ENCODE peak calls at places on chromosomes 12 and 14, in ten cellular contexts. L, A, S, V, T, D, X, R, I and C are unnamed samples.

GRCh38 chr14:88289214-88289613 is 33.9 kb downstream of the KCNK10 start:
- DNase-seq in L (no peak), A (no peak), S (no peak), V (no peak), T (no peak), D (no peak), X (no peak), R (no peak), I (no peak), C (no peak)

GRCh38 chr12:59389968-59390576 is 205.8 kb upstream of the SLC16A7 start:
- DNase-seq in L (no peak), A (peak), S (no peak), V (no peak), T (peak), D (no peak), X (no peak), R (no peak), I (no peak), C (no peak)

GRCh38 chr12:76883826-76884225 is 5.0 kb upstream of the CSRP2 start:
- DNase-seq in L (peak), A (no peak), S (peak), V (no peak), T (no peak), D (no peak), X (no peak), R (no peak), I (peak), C (no peak)

GRCh38 chr14:80117876-80118275 is 93.4 kb downstream of the DIO2 start:
- DNase-seq in L (no peak), A (no peak), S (no peak), V (no peak), T (no peak), D (no peak), X (no peak), R (no peak), I (no peak), C (no peak)

GRCh38 chr12:54018608-54018984 is 9.6 kb upstream of the HOXC6 start:
- DNase-seq in L (no peak), A (peak), S (no peak), V (no peak), T (no peak), D (no peak), X (no peak), R (no peak), I (no peak), C (no peak)

GRCh38 chr12:81888341-81888740 is 129.2 kb upstream of the PPFIA2 start:
- DNase-seq in L (no peak), A (no peak), S (no peak), V (no peak), T (no peak), D (no peak), X (no peak), R (no peak), I (peak), C (no peak)

GRCh38 chr14:94994245-94994644 is 163.1 kb downstream of the DICER1 start:
- DNase-seq in L (no peak), A (no peak), S (no peak), V (no peak), T (no peak), D (no peak), X (no peak), R (no peak), I (no peak), C (no peak)

GRCh38 chr14:104657563-104658324 is 31.7 kb upstream of the INF2 start:
- DNase-seq in L (no peak), A (no peak), S (no peak), V (no peak), T (no peak), D (no peak), X (no peak), R (no peak), I (no peak), C (no peak)

GRCh38 chr14:104715871-104716270 is 8.2 kb upstream of the ADSS1 start:
- DNase-seq in L (no peak), A (no peak), S (no peak), V (no peak), T (no peak), D (no peak), X (no peak), R (no peak), I (no peak), C (no peak)

GRCh38 chr12:41700940-41701339 is 443.7 kb downstream of the GXYLT1 start:
- DNase-seq in L (no peak), A (no peak), S (no peak), V (no peak), T (no peak), D (no peak), X (no peak), R (no peak), I (no peak), C (no peak)

GRCh38 chr14:79044894-79045624 is 874.9 kb downstream of the NRXN3 start:
- DNase-seq in L (peak), A (no peak), S (peak), V (no peak), T (no peak), D (peak), X (peak), R (no peak), I (peak), C (no peak)

GRCh38 chr14:100523536-100524025 is 63.6 kb downstream of the BEGAIN start:
- DNase-seq in L (no peak), A (peak), S (no peak), V (no peak), T (peak), D (no peak), X (peak), R (no peak), I (no peak), C (peak)

GRCh38 chr12:78878447-78878846 is 13.9 kb downstream of the SYT1 start:
- DNase-seq in L (no peak), A (no peak), S (no peak), V (no peak), T (no peak), D (peak), X (no peak), R (no peak), I (no peak), C (no peak)

GRCh38 chr12:40959041-40959440 is 229.1 kb upstream of the PDZRN4 start:
- DNase-seq in L (no peak), A (no peak), S (no peak), V (no peak), T (no peak), D (no peak), X (no peak), R (no peak), I (peak), C (no peak)

GRCh38 chr12:7758346-7758745 is 6.7 kb upstream of the NANOGNB start:
- DNase-seq in L (no peak), A (no peak), S (no peak), V (no peak), T (no peak), D (no peak), X (peak), R (no peak), I (no peak), C (no peak)

GRCh38 chr14:79356040-79356439 is 855.3 kb downstream of the DIO2 start:
- DNase-seq in L (no peak), A (no peak), S (peak), V (no peak), T (no peak), D (no peak), X (no peak), R (no peak), I (peak), C (no peak)

GRCh38 chr12:59649203-59649602 is 53.4 kb downstream of the SLC16A7 start:
- DNase-seq in L (no peak), A (no peak), S (no peak), V (no peak), T (no peak), D (no peak), X (no peak), R (no peak), I (no peak), C (no peak)

GRCh38 chr12:118467576-118467975 is 91.2 kb downstream of the SUDS3 start:
- DNase-seq in L (peak), A (no peak), S (no peak), V (no peak), T (no peak), D (no peak), X (no peak), R (no peak), I (no peak), C (no peak)

GRCh38 chr12:63895841-63896240 is 51.3 kb downstream of the SRGAP1 start:
- DNase-seq in L (no peak), A (no peak), S (no peak), V (no peak), T (no peak), D (no peak), X (no peak), R (no peak), I (no peak), C (no peak)

GRCh38 chr12:46470039-46470627 is 97.6 kb upstream of the SLC38A2 start:
- DNase-seq in L (no peak), A (no peak), S (no peak), V (no peak), T (no peak), D (no peak), X (no peak), R (no peak), I (no peak), C (peak)

GRCh38 chr14:105424861-105425260 is 5.2 kb downstream of the MTA1 start:
- DNase-seq in L (no peak), A (peak), S (no peak), V (no peak), T (no peak), D (no peak), X (no peak), R (no peak), I (no peak), C (no peak)

GRCh38 chr12:108048686-108049085 is 80.4 kb upstream of the WSCD2 start:
- DNase-seq in L (no peak), A (no peak), S (no peak), V (no peak), T (no peak), D (no peak), X (no peak), R (no peak), I (no peak), C (no peak)

GRCh38 chr14:84657866-84658385 is 872.0 kb upstream of the FLRT2 start:
- DNase-seq in L (peak), A (no peak), S (no peak), V (no peak), T (no peak), D (no peak), X (no peak), R (no peak), I (no peak), C (no peak)

GRCh38 chr12:123049398-123050250 is 69.1 kb downstream of the ARL6IP4 start:
- DNase-seq in L (no peak), A (no peak), S (no peak), V (no peak), T (no peak), D (no peak), X (no peak), R (no peak), I (peak), C (no peak)

GRCh38 chr14:31530136-31530535 is 31.1 kb upstream of the NUBPL start:
- DNase-seq in L (no peak), A (no peak), S (peak), V (no peak), T (no peak), D (no peak), X (no peak), R (no peak), I (no peak), C (no peak)

GRCh38 chr14:80536456-80536855 is 325.2 kb upstream of the DIO2 start:
- DNase-seq in L (no peak), A (no peak), S (no peak), V (no peak), T (no peak), D (no peak), X (no peak), R (no peak), I (no peak), C (no peak)

GRCh38 chr12:55036326-55036725 is 16.6 kb downstream of the NEUROD4 start:
- DNase-seq in L (no peak), A (no peak), S (no peak), V (no peak), T (no peak), D (no peak), X (no peak), R (no peak), I (no peak), C (no peak)

GRCh38 chr12:13044859-13045384 is 741 bp downstream of the FAM234B start:
- DNase-seq in L (no peak), A (no peak), S (no peak), V (no peak), T (no peak), D (peak), X (no peak), R (no peak), I (peak), C (no peak)

GRCh38 chr12:13045816-13046215 is 1.6 kb downstream of the FAM234B start:
- DNase-seq in L (no peak), A (no peak), S (no peak), V (no peak), T (no peak), D (no peak), X (no peak), R (no peak), I (no peak), C (no peak)

GRCh38 chr12:13042666-13043230 is 1.4 kb upstream of the FAM234B start:
- DNase-seq in L (no peak), A (no peak), S (no peak), V (no peak), T (no peak), D (no peak), X (no peak), R (no peak), I (no peak), C (no peak)

GRCh38 chr12:13046914-13047472 is 2.8 kb downstream of the FAM234B start:
- DNase-seq in L (no peak), A (no peak), S (no peak), V (no peak), T (no peak), D (no peak), X (no peak), R (no peak), I (no peak), C (no peak)

DNA sequence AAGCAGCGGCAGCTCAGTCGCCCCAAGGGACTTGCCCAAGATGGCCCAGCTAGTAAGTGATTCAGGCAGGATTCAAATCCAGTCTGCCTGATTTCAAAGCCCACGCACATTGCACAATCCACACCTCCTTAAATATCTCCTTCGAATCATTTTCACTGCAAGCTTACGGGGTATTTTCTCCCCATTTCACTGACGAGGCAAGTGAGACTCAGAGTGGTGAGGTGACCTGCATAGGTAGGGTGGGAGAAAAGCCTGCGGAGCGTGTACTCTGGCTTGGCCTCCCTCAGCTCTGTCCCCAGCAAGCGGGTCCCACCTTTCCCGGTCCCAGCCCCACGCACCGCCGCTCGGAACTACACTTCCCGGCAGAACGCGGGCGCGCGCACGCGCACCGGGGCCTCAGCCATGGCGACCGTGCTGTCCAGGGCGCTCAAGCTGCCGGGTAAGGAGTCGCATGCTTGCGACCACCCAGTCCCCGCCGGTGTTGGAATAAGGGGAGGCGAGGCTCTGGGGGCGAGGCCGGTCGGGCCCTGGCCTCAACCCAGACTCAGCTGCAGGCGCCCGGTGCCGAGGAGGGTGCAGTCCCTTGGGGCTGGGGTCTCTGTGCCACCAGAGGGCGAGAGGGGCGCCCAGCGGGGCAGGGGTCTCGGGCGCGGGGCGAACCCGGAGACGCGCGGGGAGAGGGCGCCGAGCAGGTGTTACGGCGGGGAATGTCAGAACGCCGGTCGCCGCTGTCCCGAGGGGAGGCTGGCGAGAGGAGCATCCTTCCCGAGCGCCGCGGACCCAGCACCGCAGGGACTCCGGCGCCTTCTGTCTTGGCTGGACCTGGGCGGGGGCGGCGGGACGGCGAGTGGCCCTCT is at the start of gene FAM234B:
- DNase-seq in L (peak), A (peak), S (peak), V (peak), T (peak), D (peak), X (peak), R (peak), I (peak), C (peak)
- TF ChIP-seq CTCF in L (no peak), A (no peak), S (no peak), V (no peak), T (no peak), D (peak), X (peak), R (peak), I (peak), C (no peak)

GRCh38 chr12:124347335-124347734 is 52.4 kb downstream of the RFLNA start:
- DNase-seq in L (no peak), A (no peak), S (no peak), V (no peak), T (no peak), D (no peak), X (no peak), R (no peak), I (no peak), C (no peak)

GRCh38 chr12:124345795-124346194 is 50.9 kb downstream of the RFLNA start:
- DNase-seq in L (no peak), A (no peak), S (no peak), V (no peak), T (no peak), D (no peak), X (no peak), R (no peak), I (no peak), C (no peak)

GRCh38 chr12:124346425-124347168 is 51.7 kb downstream of the RFLNA start:
- DNase-seq in L (no peak), A (no peak), S (no peak), V (no peak), T (no peak), D (no peak), X (no peak), R (no peak), I (no peak), C (no peak)

GRCh38 chr12:124348659-124349380 is 53.9 kb downstream of the RFLNA start:
- DNase-seq in L (no peak), A (no peak), S (no peak), V (no peak), T (no peak), D (no peak), X (no peak), R (no peak), I (no peak), C (no peak)

GRCh38 chr12:124347805-124348658 is 53.1 kb downstream of the RFLNA start:
- DNase-seq in L (no peak), A (no peak), S (no peak), V (no peak), T (peak), D (no peak), X (no peak), R (no peak), I (no peak), C (no peak)
- TF ChIP-seq CTCF in L (peak), A (peak), S (peak), V (peak), T (peak), D (peak), X (peak), R (peak), I (peak), C (peak)

DNA sequence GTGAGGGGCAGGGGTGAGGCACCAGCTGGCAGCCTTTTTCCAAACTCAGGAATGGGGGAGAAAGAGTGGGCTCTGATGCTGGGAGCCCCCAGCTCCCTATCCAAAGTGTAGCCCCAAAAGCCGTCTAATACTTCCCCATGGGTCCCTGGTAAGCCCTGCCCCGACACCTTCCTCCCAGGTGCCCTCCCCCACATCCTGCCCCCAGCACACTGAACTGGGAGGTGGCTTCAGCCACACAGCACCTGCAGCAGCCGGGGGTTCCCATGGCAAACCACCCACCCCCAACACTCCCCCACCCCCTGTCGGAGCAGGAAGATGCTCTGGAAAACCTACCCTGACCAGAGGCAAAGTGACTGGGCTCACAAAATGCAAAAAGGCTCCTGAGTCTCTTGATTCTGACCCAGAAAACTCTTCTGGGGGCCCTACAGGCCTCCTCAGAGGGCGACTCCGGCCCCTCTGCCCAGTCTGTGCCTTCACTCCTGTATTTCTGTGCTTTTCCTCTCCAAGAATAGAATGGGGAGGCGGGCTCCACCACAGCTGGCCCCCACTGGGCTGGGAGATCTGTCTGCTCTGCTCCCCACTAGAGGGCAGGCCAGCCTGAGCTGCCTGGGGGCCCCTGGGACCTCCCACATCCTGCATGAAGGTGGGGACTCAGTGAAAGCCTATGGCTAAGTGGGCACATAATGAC is 81.6 kb downstream of the ITPK1 start:
- DNase-seq in L (no peak), A (no peak), S (no peak), V (no peak), T (peak), D (no peak), X (peak), R (peak), I (no peak), C (peak)
- TF ChIP-seq CTCF in L (peak), A (peak), S (peak), V (peak), T (peak), D (peak), X (peak), R (peak), I (peak), C (peak)

GRCh38 chr12:121026274-121027045 is 10.2 kb upstream of the C12orf43 start:
- DNase-seq in L (no peak), A (no peak), S (no peak), V (no peak), T (no peak), D (no peak), X (no peak), R (no peak), I (no peak), C (no peak)

GRCh38 chr12:121021754-121022153 is 5.5 kb upstream of the C12orf43 start:
- DNase-seq in L (no peak), A (no peak), S (no peak), V (no peak), T (no peak), D (no peak), X (no peak), R (no peak), I (no peak), C (no peak)

GRCh38 chr12:121022713-121023112 is 6.4 kb upstream of the C12orf43 start:
- DNase-seq in L (no peak), A (no peak), S (no peak), V (no peak), T (no peak), D (no peak), X (no peak), R (no peak), I (no peak), C (no peak)

GRCh38 chr12:121023799-121024198 is 7.5 kb upstream of the C12orf43 start:
- DNase-seq in L (no peak), A (no peak), S (no peak), V (no peak), T (no peak), D (no peak), X (no peak), R (no peak), I (no peak), C (no peak)

DNA sequence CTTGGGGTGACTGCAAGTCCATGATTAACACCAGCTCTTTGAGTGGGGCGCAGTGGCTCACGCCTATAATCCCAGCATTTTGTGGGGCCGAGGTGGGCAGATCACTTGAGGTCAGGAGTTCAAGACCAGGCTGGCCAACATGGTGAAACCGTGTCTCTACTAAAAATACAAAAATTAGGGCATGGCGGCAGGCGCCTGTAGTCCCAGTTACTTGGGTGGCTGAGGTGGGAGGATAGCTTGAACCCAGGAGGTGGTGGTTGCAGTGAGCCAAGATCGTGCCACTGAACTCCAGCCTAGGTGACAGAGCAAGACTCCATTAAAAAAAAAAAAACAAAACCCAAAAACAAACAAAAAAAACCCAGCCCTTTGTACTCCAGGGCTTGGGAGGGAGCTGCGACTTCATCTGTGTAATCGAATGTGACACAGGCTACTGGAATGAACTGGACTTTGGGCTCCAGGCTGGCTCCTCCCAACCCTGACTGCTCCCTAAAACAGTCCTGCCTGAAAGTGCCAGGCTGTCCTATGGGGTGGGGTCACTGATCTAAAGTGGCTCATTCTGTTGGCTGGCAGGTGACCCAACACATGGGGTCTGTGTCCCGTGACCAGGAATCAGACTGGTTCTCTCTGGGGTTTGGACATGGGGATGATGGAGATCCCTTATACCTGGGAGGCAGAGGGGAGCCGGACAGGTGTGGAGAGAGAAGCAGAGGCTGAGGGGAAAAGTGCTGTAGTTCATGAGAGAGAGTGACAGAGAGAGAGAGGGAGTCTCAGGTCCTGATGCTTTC is 9.3 kb upstream of the C12orf43 start:
- DNase-seq in L (no peak), A (no peak), S (no peak), V (no peak), T (no peak), D (peak), X (no peak), R (no peak), I (no peak), C (no peak)
- TF ChIP-seq CTCF in L (no peak), A (no peak), S (no peak), V (no peak), T (no peak), D (no peak), X (no peak), R (no peak), I (no peak), C (no peak)